ENCODE peak calls at places on chromosomes 6 and 20, in five cellular contexts. E is heart left ventricle, F is endothelial cell of umbilical vein, C is RWPE1, W is lung. Q is an unnamed sample.

GRCh38 chr20:48262955-48263354 is 477.7 kb upstream of the SULF2 start:
- DNase-seq in E (no peak), F (no peak), C (no peak), W (no peak), Q (no peak)

GRCh38 chr20:53837126-53837826 is 233.1 kb downstream of the BCAS1 start:
- DNase-seq in E (no peak), F (no peak), C (no peak), W (no peak), Q (no peak)

GRCh38 chr6:63527658-63528514 is 44.4 kb upstream of the LOC128125822 start:
- DNase-seq in E (peak), F (peak), C (peak), W (peak), Q (peak)

GRCh38 chr6:108653864-108654402 is 93.2 kb downstream of the FOXO3 start:
- DNase-seq in E (peak), F (peak), C (no peak), W (peak), Q (no peak)

GRCh38 chr6:131787955-131788712 is 19.7 kb upstream of the ENPP1 start:
- DNase-seq in E (no peak), F (no peak), C (no peak), W (no peak), Q (peak)

GRCh38 chr6:54085526-54085925 is 25.7 kb upstream of the MLIP start:
- DNase-seq in E (peak), F (no peak), C (no peak), W (no peak), Q (no peak)

GRCh38 chr20:41183391-41183790 is 46.0 kb downstream of the PLCG1 start:
- DNase-seq in E (no peak), F (no peak), C (no peak), W (no peak), Q (no peak)

GRCh38 chr6:1108198-1108597 is 203.7 kb upstream of the FOXQ1 start:
- DNase-seq in E (no peak), F (no peak), C (no peak), W (no peak), Q (no peak)

GRCh38 chr6:112690497-112691202 is 343.5 kb downstream of the RFPL4B start:
- DNase-seq in E (no peak), F (no peak), C (no peak), W (no peak), Q (peak)

GRCh38 chr20:12153616-12154015 is 235.9 kb downstream of the BTBD3 start:
- DNase-seq in E (no peak), F (no peak), C (no peak), W (no peak), Q (no peak)

GRCh38 chr6:28809947-28810654 is 113.7 kb downstream of the TRIM27 start:
- DNase-seq in E (no peak), F (no peak), C (no peak), W (no peak), Q (peak)
- TF ChIP-seq CTCF in E (no peak), F (no peak), C (no peak), W (no peak), Q (peak)

DNA sequence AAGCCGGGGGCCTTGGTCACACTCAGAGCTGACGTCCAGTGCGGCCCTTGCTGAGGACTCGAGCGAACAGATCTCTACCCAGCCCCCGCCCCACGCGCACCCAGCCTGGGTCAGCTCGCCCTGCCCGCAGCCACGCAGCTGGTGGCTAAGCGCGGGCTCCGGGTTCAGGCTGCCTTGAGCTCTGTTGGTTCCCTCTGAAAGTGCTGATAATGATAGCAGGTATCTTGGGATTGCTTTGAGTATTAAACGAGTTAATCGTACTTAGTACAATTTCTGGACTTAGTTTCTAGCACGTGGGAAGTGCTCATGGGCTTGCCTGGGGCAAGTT is 88.1 kb upstream of the TGM3 start:
- DNase-seq in E (no peak), F (no peak), C (no peak), W (no peak), Q (no peak)
- TF ChIP-seq CTCF in E (no peak), F (no peak), C (peak), W (no peak), Q (no peak)

DNA sequence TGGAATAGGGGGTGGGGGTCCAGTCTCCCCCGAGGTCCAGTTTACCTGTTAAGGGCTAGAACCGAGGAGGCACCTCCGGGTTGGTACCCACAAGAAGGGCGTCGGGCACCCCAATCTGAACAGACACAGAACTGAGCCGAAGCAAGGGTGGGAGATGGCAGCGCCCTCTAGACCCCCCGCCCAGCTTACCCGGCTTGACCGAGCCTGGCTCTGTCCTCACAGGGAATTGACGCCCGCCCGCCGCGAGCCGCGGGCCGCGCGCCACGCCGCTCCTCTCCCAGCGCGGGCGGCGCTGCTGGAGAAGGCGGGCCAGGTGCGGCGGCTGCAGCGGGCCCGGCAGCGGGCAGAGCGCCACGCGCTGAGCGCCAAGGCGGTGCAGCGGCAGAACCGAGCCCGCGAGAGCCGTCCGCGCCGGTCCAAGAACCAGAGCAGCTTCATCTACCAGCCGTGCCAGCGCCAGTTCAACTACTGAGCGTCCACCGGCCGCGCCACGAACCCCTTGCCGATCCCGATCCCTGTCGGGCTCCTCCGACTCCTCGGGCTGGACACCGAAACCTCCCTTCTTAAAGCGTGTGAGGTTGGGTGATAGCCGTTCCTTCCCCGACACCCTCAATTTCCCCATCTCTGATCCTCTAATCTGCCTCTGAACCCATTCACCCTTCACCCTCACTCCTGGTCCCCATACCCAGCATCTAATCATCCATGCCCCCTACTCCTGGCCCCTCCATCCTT is 5.9 kb downstream of the TP53INP2 start:
- DNase-seq in E (peak), F (peak), C (peak), W (peak), Q (peak)
- TF ChIP-seq CTCF in E (no peak), F (peak), C (peak), W (peak), Q (peak)

GRCh38 chr6:72219536-72219935 is 333.2 kb downstream of the RIMS1 start:
- DNase-seq in E (no peak), F (no peak), C (no peak), W (no peak), Q (no peak)

GRCh38 chr6:72217626-72218025 is 331.3 kb downstream of the RIMS1 start:
- DNase-seq in E (no peak), F (no peak), C (no peak), W (no peak), Q (no peak)

GRCh38 chr6:72216222-72217106 is 330.1 kb downstream of the RIMS1 start:
- DNase-seq in E (no peak), F (no peak), C (no peak), W (no peak), Q (no peak)

GRCh38 chr6:72212686-72213085 is 326.3 kb downstream of the RIMS1 start:
- DNase-seq in E (no peak), F (no peak), C (no peak), W (no peak), Q (no peak)

DNA sequence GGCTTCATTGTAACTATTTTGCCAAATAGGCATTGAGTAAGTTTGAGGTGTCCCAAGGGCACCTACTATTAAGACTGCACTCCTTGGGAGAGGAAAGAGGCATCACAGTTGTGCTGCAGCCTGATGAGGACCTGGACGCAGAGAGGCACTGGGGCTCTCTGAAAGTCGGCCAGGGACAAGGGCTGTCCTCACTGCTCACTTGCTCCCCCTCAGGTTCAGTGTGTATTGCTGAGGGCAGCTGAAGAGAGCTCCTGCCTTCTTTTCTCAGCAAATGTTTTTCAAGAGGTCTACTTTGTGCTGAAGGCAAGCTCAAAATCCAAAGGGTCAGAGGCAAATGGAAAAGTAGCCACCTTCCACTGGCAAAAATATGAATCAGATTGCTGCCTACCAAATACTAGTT is 331.8 kb downstream of the RIMS1 start:
- DNase-seq in E (no peak), F (peak), C (peak), W (no peak), Q (peak)
- TF ChIP-seq CTCF in E (no peak), F (peak), C (no peak), W (no peak), Q (peak)

GRCh38 chr6:17015551-17016381 is 86.1 kb upstream of the STMND1 start:
- DNase-seq in E (peak), F (peak), C (no peak), W (peak), Q (no peak)

GRCh38 chr6:17013701-17014100 is 88.1 kb upstream of the STMND1 start:
- DNase-seq in E (no peak), F (peak), C (peak), W (no peak), Q (no peak)

GRCh38 chr6:17015144-17015543 is 86.7 kb upstream of the STMND1 start:
- DNase-seq in E (no peak), F (no peak), C (no peak), W (no peak), Q (no peak)

GRCh38 chr6:17011985-17012384 is 89.9 kb upstream of the STMND1 start:
- DNase-seq in E (no peak), F (no peak), C (no peak), W (no peak), Q (no peak)

DNA sequence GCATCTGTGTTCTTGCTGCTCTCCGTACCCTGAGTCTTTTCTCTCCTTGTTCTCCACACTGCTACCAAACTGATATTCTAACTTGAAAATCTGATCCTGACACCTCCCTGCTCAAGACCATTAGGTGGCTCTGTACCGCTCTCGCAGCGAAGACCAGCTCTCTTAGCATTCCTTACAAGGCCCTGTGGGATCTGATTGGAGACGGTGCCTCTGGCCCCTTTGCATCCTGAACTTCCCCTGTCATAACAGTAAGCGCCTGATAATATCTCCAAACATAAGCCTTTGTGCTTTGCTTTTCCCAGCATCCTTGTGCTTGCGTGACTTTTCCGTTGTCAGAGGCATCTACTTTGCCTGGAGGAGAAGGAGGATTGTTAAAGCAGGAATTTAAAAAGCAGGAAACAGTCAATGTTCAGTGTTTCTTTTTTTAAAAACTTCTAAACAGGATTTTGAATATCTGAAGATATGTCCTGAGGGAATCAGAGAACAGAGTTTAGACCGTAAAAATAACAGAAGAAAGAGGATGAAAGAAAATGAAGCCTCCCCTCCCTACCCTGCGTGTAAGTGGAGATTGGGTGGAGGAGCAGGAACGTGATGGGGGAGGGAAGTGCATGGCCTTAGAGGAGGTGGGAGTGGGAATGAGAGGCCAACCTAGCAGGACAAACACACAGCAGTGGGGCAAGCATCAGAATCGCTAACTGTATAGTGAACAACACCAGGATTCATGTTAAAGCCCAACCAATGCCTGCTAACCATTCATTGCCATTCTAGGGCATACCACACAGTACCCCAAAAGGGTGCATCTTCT is 89.2 kb upstream of the STMND1 start:
- DNase-seq in E (no peak), F (peak), C (no peak), W (no peak), Q (peak)
- TF ChIP-seq CTCF in E (no peak), F (peak), C (no peak), W (no peak), Q (peak)

GRCh38 chr6:28585335-28585734 is 59.7 kb downstream of the GPX5 start:
- DNase-seq in E (no peak), F (no peak), C (peak), W (no peak), Q (no peak)
- TF ChIP-seq CTCF in E (no peak), F (no peak), C (no peak), W (no peak), Q (no peak)

DNA sequence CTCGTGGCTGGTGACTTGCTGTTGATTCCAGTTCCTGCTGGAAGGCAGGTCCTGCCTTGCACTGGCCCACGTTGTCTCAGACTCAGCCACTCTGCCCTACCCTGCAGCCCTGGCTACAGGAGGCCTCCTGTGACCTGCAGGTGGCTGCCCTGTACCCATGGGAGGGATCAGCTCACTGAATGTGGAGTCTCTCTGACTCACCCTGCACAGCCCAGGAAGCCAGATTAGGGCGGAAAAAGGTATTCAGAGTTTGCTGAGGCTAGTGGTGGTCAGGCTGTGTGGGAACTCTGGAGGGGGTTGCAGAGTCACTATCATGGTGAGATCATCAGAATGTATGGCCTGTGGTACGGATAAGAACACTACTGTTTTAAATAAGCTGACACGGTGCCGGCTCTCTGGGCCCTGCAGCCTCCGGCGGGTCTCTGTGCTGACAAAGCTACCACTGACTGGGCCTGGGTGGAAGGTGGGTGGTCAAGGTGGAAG is 24.7 kb upstream of the PYGB start:
- DNase-seq in E (no peak), F (peak), C (peak), W (no peak), Q (peak)
- TF ChIP-seq CTCF in E (no peak), F (no peak), C (no peak), W (no peak), Q (no peak)

Q was measured in A673.